ENCODE peak calls at places on chromosomes 13 and 19, in ten cellular contexts. One of them, this sample, is unnamed.

GRCh38 chr13:111539252-111539651 is 218.8 kb downstream of the TEX29 start:
- DNase-seq in ACHN: no peak
- DNase-seq in anterior cingulate cortex: no peak
- DNase-seq in HCEC 1CT: no peak
- DNase-seq in GDM1: no peak
- DNase-seq in stimulated activated CD8-positive, alpha-beta memory T cell treated with anti-CD3 and anti-CD28 coated beads, Interleukin-15, amount 100 ng/mL, for 24 hours: no peak
- DNase-seq in HS-5: no peak
- DNase-seq in neuronal stem cell: no peak
- DNase-seq in putamen: no peak
- DNase-seq in LHCN-M2: no peak
- DNase-seq in this sample: no peak

GRCh38 chr13:46057251-46058015 is 4.9 kb upstream of the ZC3H13 start:
- DNase-seq in ACHN: no peak
- DNase-seq in anterior cingulate cortex: peak
- DNase-seq in HCEC 1CT: peak
- DNase-seq in GDM1: peak
- DNase-seq in stimulated activated CD8-positive, alpha-beta memory T cell treated with anti-CD3 and anti-CD28 coated beads, Interleukin-15, amount 100 ng/mL, for 24 hours: no peak
- DNase-seq in HS-5: no peak
- DNase-seq in neuronal stem cell: no peak
- DNase-seq in putamen: peak
- DNase-seq in LHCN-M2: peak
- DNase-seq in this sample: no peak

GRCh38 chr13:79810671-79811070 is 329.7 kb downstream of the NDFIP2 start:
- DNase-seq in ACHN: peak
- DNase-seq in anterior cingulate cortex: no peak
- DNase-seq in HCEC 1CT: peak
- DNase-seq in GDM1: no peak
- DNase-seq in stimulated activated CD8-positive, alpha-beta memory T cell treated with anti-CD3 and anti-CD28 coated beads, Interleukin-15, amount 100 ng/mL, for 24 hours: no peak
- DNase-seq in HS-5: peak
- DNase-seq in neuronal stem cell: no peak
- DNase-seq in putamen: no peak
- DNase-seq in LHCN-M2: peak
- DNase-seq in this sample: no peak

GRCh38 chr19:30111456-30111855 is 169.4 kb downstream of the URI1 start:
- DNase-seq in ACHN: no peak
- DNase-seq in anterior cingulate cortex: no peak
- DNase-seq in HCEC 1CT: no peak
- DNase-seq in GDM1: no peak
- DNase-seq in stimulated activated CD8-positive, alpha-beta memory T cell treated with anti-CD3 and anti-CD28 coated beads, Interleukin-15, amount 100 ng/mL, for 24 hours: no peak
- DNase-seq in HS-5: no peak
- DNase-seq in neuronal stem cell: no peak
- DNase-seq in putamen: no peak
- DNase-seq in LHCN-M2: no peak
- DNase-seq in this sample: no peak

GRCh38 chr13:48749699-48750473 is 96.2 kb downstream of the CYSLTR2 start:
- DNase-seq in ACHN: peak
- DNase-seq in anterior cingulate cortex: peak
- DNase-seq in HCEC 1CT: peak
- DNase-seq in GDM1: no peak
- DNase-seq in stimulated activated CD8-positive, alpha-beta memory T cell treated with anti-CD3 and anti-CD28 coated beads, Interleukin-15, amount 100 ng/mL, for 24 hours: peak
- DNase-seq in HS-5: peak
- DNase-seq in neuronal stem cell: peak
- DNase-seq in putamen: peak
- DNase-seq in LHCN-M2: peak
- DNase-seq in this sample: peak

GRCh38 chr13:111370570-111371150 is 50.2 kb downstream of the TEX29 start:
- DNase-seq in ACHN: no peak
- DNase-seq in anterior cingulate cortex: no peak
- DNase-seq in HCEC 1CT: no peak
- DNase-seq in GDM1: no peak
- DNase-seq in stimulated activated CD8-positive, alpha-beta memory T cell treated with anti-CD3 and anti-CD28 coated beads, Interleukin-15, amount 100 ng/mL, for 24 hours: no peak
- DNase-seq in HS-5: no peak
- DNase-seq in neuronal stem cell: no peak
- DNase-seq in putamen: no peak
- DNase-seq in LHCN-M2: no peak
- DNase-seq in this sample: no peak

GRCh38 chr19:4742717-4743646 is 19.3 kb upstream of the DPP9 start:
- DNase-seq in ACHN: no peak
- DNase-seq in anterior cingulate cortex: no peak
- DNase-seq in HCEC 1CT: no peak
- DNase-seq in GDM1: no peak
- DNase-seq in stimulated activated CD8-positive, alpha-beta memory T cell treated with anti-CD3 and anti-CD28 coated beads, Interleukin-15, amount 100 ng/mL, for 24 hours: no peak
- DNase-seq in HS-5: no peak
- DNase-seq in neuronal stem cell: no peak
- DNase-seq in putamen: no peak
- DNase-seq in LHCN-M2: no peak
- DNase-seq in this sample: no peak

GRCh38 chr19:31304877-31305312 is 44.3 kb downstream of the TSHZ3 start:
- DNase-seq in ACHN: no peak
- DNase-seq in anterior cingulate cortex: no peak
- DNase-seq in HCEC 1CT: no peak
- DNase-seq in GDM1: no peak
- DNase-seq in stimulated activated CD8-positive, alpha-beta memory T cell treated with anti-CD3 and anti-CD28 coated beads, Interleukin-15, amount 100 ng/mL, for 24 hours: no peak
- DNase-seq in HS-5: no peak
- DNase-seq in neuronal stem cell: no peak
- DNase-seq in putamen: peak
- DNase-seq in LHCN-M2: no peak
- DNase-seq in this sample: no peak

GRCh38 chr19:3983542-3983914 is 1.7 kb downstream of the EEF2 start:
- DNase-seq in ACHN: no peak
- DNase-seq in anterior cingulate cortex: no peak
- DNase-seq in HCEC 1CT: no peak
- DNase-seq in GDM1: no peak
- DNase-seq in stimulated activated CD8-positive, alpha-beta memory T cell treated with anti-CD3 and anti-CD28 coated beads, Interleukin-15, amount 100 ng/mL, for 24 hours: no peak
- DNase-seq in HS-5: no peak
- DNase-seq in neuronal stem cell: no peak
- DNase-seq in putamen: no peak
- DNase-seq in LHCN-M2: no peak
- DNase-seq in this sample: no peak

GRCh38 chr13:99971576-99972189 is at the start of gene ZIC5:
- DNase-seq in ACHN: no peak
- DNase-seq in anterior cingulate cortex: peak
- DNase-seq in HCEC 1CT: no peak
- DNase-seq in GDM1: no peak
- DNase-seq in stimulated activated CD8-positive, alpha-beta memory T cell treated with anti-CD3 and anti-CD28 coated beads, Interleukin-15, amount 100 ng/mL, for 24 hours: no peak
- DNase-seq in HS-5: no peak
- DNase-seq in neuronal stem cell: peak
- DNase-seq in putamen: no peak
- DNase-seq in LHCN-M2: no peak
- DNase-seq in this sample: no peak

GRCh38 chr19:5090780-5091575 is 122.1 kb downstream of the KDM4B start:
- DNase-seq in ACHN: no peak
- DNase-seq in anterior cingulate cortex: peak
- DNase-seq in HCEC 1CT: no peak
- DNase-seq in GDM1: no peak
- DNase-seq in stimulated activated CD8-positive, alpha-beta memory T cell treated with anti-CD3 and anti-CD28 coated beads, Interleukin-15, amount 100 ng/mL, for 24 hours: no peak
- DNase-seq in HS-5: no peak
- DNase-seq in neuronal stem cell: peak
- DNase-seq in putamen: no peak
- DNase-seq in LHCN-M2: peak
- DNase-seq in this sample: no peak

GRCh38 chr13:95356916-95357315 is 55.7 kb upstream of the ABCC4 start:
- DNase-seq in ACHN: no peak
- DNase-seq in anterior cingulate cortex: no peak
- DNase-seq in HCEC 1CT: no peak
- DNase-seq in GDM1: no peak
- DNase-seq in stimulated activated CD8-positive, alpha-beta memory T cell treated with anti-CD3 and anti-CD28 coated beads, Interleukin-15, amount 100 ng/mL, for 24 hours: no peak
- DNase-seq in HS-5: no peak
- DNase-seq in neuronal stem cell: no peak
- DNase-seq in putamen: no peak
- DNase-seq in LHCN-M2: no peak
- DNase-seq in this sample: no peak

GRCh38 chr19:17806945-17807344 is 12.0 kb downstream of the B3GNT3 start:
- DNase-seq in ACHN: no peak
- DNase-seq in anterior cingulate cortex: no peak
- DNase-seq in HCEC 1CT: peak
- DNase-seq in GDM1: no peak
- DNase-seq in stimulated activated CD8-positive, alpha-beta memory T cell treated with anti-CD3 and anti-CD28 coated beads, Interleukin-15, amount 100 ng/mL, for 24 hours: no peak
- DNase-seq in HS-5: no peak
- DNase-seq in neuronal stem cell: no peak
- DNase-seq in putamen: no peak
- DNase-seq in LHCN-M2: no peak
- DNase-seq in this sample: no peak